ENCODE peak calls at places on chromosomes 1 and 21, in eight cellular contexts. One of them, this sample, is unnamed.

GRCh38 chr1:179016694-179017382 is 8.9 kb upstream of the FAM20B start:
- DNase-seq in stomach: peak
- DNase-seq in A673: peak
- DNase-seq in kidney: peak
- DNase-seq in T-cell: no peak
- DNase-seq in NK-92 treated with Interleukin-12 subunit alpha and Interleukin-12 subunit beta, amount 100 ng/mL, for 24 hours: no peak
- DNase-seq in stimulated activated CD4-positive, alpha-beta T cell treated with anti-CD3 and anti-CD28 coated beads, Interleukin-2, amount 100 ng/mL, for 48 hours: no peak
- DNase-seq in iris pigment epithelial cell: peak
- DNase-seq in this sample: no peak

GRCh38 chr21:23218667-23219066 is 2220.5 kb downstream of the NCAM2 start:
- DNase-seq in stomach: no peak
- DNase-seq in A673: peak
- DNase-seq in kidney: no peak
- DNase-seq in T-cell: no peak
- DNase-seq in NK-92 treated with Interleukin-12 subunit alpha and Interleukin-12 subunit beta, amount 100 ng/mL, for 24 hours: no peak
- DNase-seq in stimulated activated CD4-positive, alpha-beta T cell treated with anti-CD3 and anti-CD28 coated beads, Interleukin-2, amount 100 ng/mL, for 48 hours: no peak
- DNase-seq in iris pigment epithelial cell: peak
- DNase-seq in this sample: no peak

GRCh38 chr1:244353572-244354091 is 98.1 kb downstream of the ADSS2 start:
- DNase-seq in stomach: peak
- DNase-seq in A673: peak
- DNase-seq in kidney: peak
- DNase-seq in T-cell: no peak
- DNase-seq in NK-92 treated with Interleukin-12 subunit alpha and Interleukin-12 subunit beta, amount 100 ng/mL, for 24 hours: peak
- DNase-seq in stimulated activated CD4-positive, alpha-beta T cell treated with anti-CD3 and anti-CD28 coated beads, Interleukin-2, amount 100 ng/mL, for 48 hours: peak
- DNase-seq in iris pigment epithelial cell: peak
- DNase-seq in this sample: no peak

GRCh38 chr1:116737855-116738318 is 16.3 kb upstream of the CD2 start:
- DNase-seq in stomach: no peak
- DNase-seq in A673: no peak
- DNase-seq in kidney: no peak
- DNase-seq in T-cell: peak
- DNase-seq in NK-92 treated with Interleukin-12 subunit alpha and Interleukin-12 subunit beta, amount 100 ng/mL, for 24 hours: no peak
- DNase-seq in stimulated activated CD4-positive, alpha-beta T cell treated with anti-CD3 and anti-CD28 coated beads, Interleukin-2, amount 100 ng/mL, for 48 hours: peak
- DNase-seq in iris pigment epithelial cell: no peak
- DNase-seq in this sample: no peak

GRCh38 chr1:62438163-62438562 is 1.3 kb downstream of the USP1 start:
- DNase-seq in stomach: no peak
- DNase-seq in A673: peak
- DNase-seq in kidney: no peak
- DNase-seq in T-cell: no peak
- DNase-seq in NK-92 treated with Interleukin-12 subunit alpha and Interleukin-12 subunit beta, amount 100 ng/mL, for 24 hours: no peak
- DNase-seq in stimulated activated CD4-positive, alpha-beta T cell treated with anti-CD3 and anti-CD28 coated beads, Interleukin-2, amount 100 ng/mL, for 48 hours: no peak
- DNase-seq in iris pigment epithelial cell: peak
- DNase-seq in this sample: no peak

GRCh38 chr1:119048624-119049404 is 60.7 kb upstream of the TBX15 start:
- DNase-seq in stomach: no peak
- DNase-seq in A673: no peak
- DNase-seq in kidney: no peak
- DNase-seq in T-cell: no peak
- DNase-seq in NK-92 treated with Interleukin-12 subunit alpha and Interleukin-12 subunit beta, amount 100 ng/mL, for 24 hours: no peak
- DNase-seq in stimulated activated CD4-positive, alpha-beta T cell treated with anti-CD3 and anti-CD28 coated beads, Interleukin-2, amount 100 ng/mL, for 48 hours: no peak
- DNase-seq in iris pigment epithelial cell: no peak
- DNase-seq in this sample: no peak

GRCh38 chr1:233946724-233947123 is 42.2 kb downstream of the SLC35F3 start:
- DNase-seq in stomach: no peak
- DNase-seq in A673: no peak
- DNase-seq in kidney: no peak
- DNase-seq in T-cell: no peak
- DNase-seq in NK-92 treated with Interleukin-12 subunit alpha and Interleukin-12 subunit beta, amount 100 ng/mL, for 24 hours: no peak
- DNase-seq in stimulated activated CD4-positive, alpha-beta T cell treated with anti-CD3 and anti-CD28 coated beads, Interleukin-2, amount 100 ng/mL, for 48 hours: no peak
- DNase-seq in iris pigment epithelial cell: no peak
- DNase-seq in this sample: no peak

GRCh38 chr1:7462627-7463026 is 308.5 kb upstream of the VAMP3 start:
- DNase-seq in stomach: no peak
- DNase-seq in A673: no peak
- DNase-seq in kidney: no peak
- DNase-seq in T-cell: no peak
- DNase-seq in NK-92 treated with Interleukin-12 subunit alpha and Interleukin-12 subunit beta, amount 100 ng/mL, for 24 hours: no peak
- DNase-seq in stimulated activated CD4-positive, alpha-beta T cell treated with anti-CD3 and anti-CD28 coated beads, Interleukin-2, amount 100 ng/mL, for 48 hours: no peak
- DNase-seq in iris pigment epithelial cell: no peak
- DNase-seq in this sample: no peak

GRCh38 chr21:25896657-25897056 is 161.9 kb downstream of the GABPA start:
- DNase-seq in stomach: no peak
- DNase-seq in A673: peak
- DNase-seq in kidney: no peak
- DNase-seq in T-cell: no peak
- DNase-seq in NK-92 treated with Interleukin-12 subunit alpha and Interleukin-12 subunit beta, amount 100 ng/mL, for 24 hours: no peak
- DNase-seq in stimulated activated CD4-positive, alpha-beta T cell treated with anti-CD3 and anti-CD28 coated beads, Interleukin-2, amount 100 ng/mL, for 48 hours: no peak
- DNase-seq in iris pigment epithelial cell: no peak
- DNase-seq in this sample: no peak

GRCh38 chr1:43565600-43566360 is 35.1 kb downstream of the PTPRF start:
- DNase-seq in stomach: peak
- DNase-seq in A673: peak
- DNase-seq in kidney: peak
- DNase-seq in T-cell: no peak
- DNase-seq in NK-92 treated with Interleukin-12 subunit alpha and Interleukin-12 subunit beta, amount 100 ng/mL, for 24 hours: no peak
- DNase-seq in stimulated activated CD4-positive, alpha-beta T cell treated with anti-CD3 and anti-CD28 coated beads, Interleukin-2, amount 100 ng/mL, for 48 hours: peak
- DNase-seq in iris pigment epithelial cell: peak
- DNase-seq in this sample: peak

GRCh38 chr21:25881524-25882376 is 147.0 kb downstream of the GABPA start:
- DNase-seq in stomach: peak
- DNase-seq in A673: peak
- DNase-seq in kidney: peak
- DNase-seq in T-cell: peak
- DNase-seq in NK-92 treated with Interleukin-12 subunit alpha and Interleukin-12 subunit beta, amount 100 ng/mL, for 24 hours: no peak
- DNase-seq in stimulated activated CD4-positive, alpha-beta T cell treated with anti-CD3 and anti-CD28 coated beads, Interleukin-2, amount 100 ng/mL, for 48 hours: peak
- DNase-seq in iris pigment epithelial cell: peak
- DNase-seq in this sample: peak

GRCh38 chr1:63663873-63664272 is 70.7 kb downstream of the PGM1 start:
- DNase-seq in stomach: no peak
- DNase-seq in A673: no peak
- DNase-seq in kidney: no peak
- DNase-seq in T-cell: no peak
- DNase-seq in NK-92 treated with Interleukin-12 subunit alpha and Interleukin-12 subunit beta, amount 100 ng/mL, for 24 hours: no peak
- DNase-seq in stimulated activated CD4-positive, alpha-beta T cell treated with anti-CD3 and anti-CD28 coated beads, Interleukin-2, amount 100 ng/mL, for 48 hours: no peak
- DNase-seq in iris pigment epithelial cell: peak
- DNase-seq in this sample: no peak

GRCh38 chr1:165933446-165934170 is 106.2 kb downstream of the UCK2 start:
- DNase-seq in stomach: no peak
- DNase-seq in A673: no peak
- DNase-seq in kidney: no peak
- DNase-seq in T-cell: no peak
- DNase-seq in NK-92 treated with Interleukin-12 subunit alpha and Interleukin-12 subunit beta, amount 100 ng/mL, for 24 hours: no peak
- DNase-seq in stimulated activated CD4-positive, alpha-beta T cell treated with anti-CD3 and anti-CD28 coated beads, Interleukin-2, amount 100 ng/mL, for 48 hours: no peak
- DNase-seq in iris pigment epithelial cell: no peak
- DNase-seq in this sample: no peak

GRCh38 chr21:45318556-45319341 is 31.1 kb upstream of the POFUT2 start:
- DNase-seq in stomach: peak
- DNase-seq in A673: no peak
- DNase-seq in kidney: peak
- DNase-seq in T-cell: no peak
- DNase-seq in NK-92 treated with Interleukin-12 subunit alpha and Interleukin-12 subunit beta, amount 100 ng/mL, for 24 hours: no peak
- DNase-seq in stimulated activated CD4-positive, alpha-beta T cell treated with anti-CD3 and anti-CD28 coated beads, Interleukin-2, amount 100 ng/mL, for 48 hours: no peak
- DNase-seq in iris pigment epithelial cell: peak
- DNase-seq in this sample: no peak

GRCh38 chr21:14263879-14264278 is 47.9 kb downstream of the RBM11 start:
- DNase-seq in stomach: no peak
- DNase-seq in A673: peak
- DNase-seq in kidney: no peak
- DNase-seq in T-cell: no peak
- DNase-seq in NK-92 treated with Interleukin-12 subunit alpha and Interleukin-12 subunit beta, amount 100 ng/mL, for 24 hours: no peak
- DNase-seq in stimulated activated CD4-positive, alpha-beta T cell treated with anti-CD3 and anti-CD28 coated beads, Interleukin-2, amount 100 ng/mL, for 48 hours: no peak
- DNase-seq in iris pigment epithelial cell: no peak
- DNase-seq in this sample: no peak

GRCh38 chr21:45294509-45295291 is 7.0 kb upstream of the POFUT2 start:
- DNase-seq in stomach: peak
- DNase-seq in A673: no peak
- DNase-seq in kidney: peak
- DNase-seq in T-cell: peak
- DNase-seq in NK-92 treated with Interleukin-12 subunit alpha and Interleukin-12 subunit beta, amount 100 ng/mL, for 24 hours: no peak
- DNase-seq in stimulated activated CD4-positive, alpha-beta T cell treated with anti-CD3 and anti-CD28 coated beads, Interleukin-2, amount 100 ng/mL, for 48 hours: no peak
- DNase-seq in iris pigment epithelial cell: peak
- DNase-seq in this sample: no peak

GRCh38 chr1:68571499-68571898 is 74.6 kb upstream of the DEPDC1 start:
- DNase-seq in stomach: no peak
- DNase-seq in A673: no peak
- DNase-seq in kidney: no peak
- DNase-seq in T-cell: no peak
- DNase-seq in NK-92 treated with Interleukin-12 subunit alpha and Interleukin-12 subunit beta, amount 100 ng/mL, for 24 hours: no peak
- DNase-seq in stimulated activated CD4-positive, alpha-beta T cell treated with anti-CD3 and anti-CD28 coated beads, Interleukin-2, amount 100 ng/mL, for 48 hours: no peak
- DNase-seq in iris pigment epithelial cell: peak
- DNase-seq in this sample: no peak

GRCh38 chr1:43853161-43853921 is 80.3 kb upstream of the ARTN start:
- DNase-seq in stomach: peak
- DNase-seq in A673: peak
- DNase-seq in kidney: no peak
- DNase-seq in T-cell: no peak
- DNase-seq in NK-92 treated with Interleukin-12 subunit alpha and Interleukin-12 subunit beta, amount 100 ng/mL, for 24 hours: no peak
- DNase-seq in stimulated activated CD4-positive, alpha-beta T cell treated with anti-CD3 and anti-CD28 coated beads, Interleukin-2, amount 100 ng/mL, for 48 hours: no peak
- DNase-seq in iris pigment epithelial cell: peak
- DNase-seq in this sample: no peak

GRCh38 chr1:24857528-24858133 is 72.4 kb downstream of the RUNX3 start:
- DNase-seq in stomach: no peak
- DNase-seq in A673: no peak
- DNase-seq in kidney: no peak
- DNase-seq in T-cell: no peak
- DNase-seq in NK-92 treated with Interleukin-12 subunit alpha and Interleukin-12 subunit beta, amount 100 ng/mL, for 24 hours: no peak
- DNase-seq in stimulated activated CD4-positive, alpha-beta T cell treated with anti-CD3 and anti-CD28 coated beads, Interleukin-2, amount 100 ng/mL, for 48 hours: no peak
- DNase-seq in iris pigment epithelial cell: peak
- DNase-seq in this sample: no peak